ENCODE peak calls at places on chromosomes 11 and 22, in nine cellular contexts. L is suprapubic skin; H is Panc1; R is heart left ventricle; Y is MM.1S; F is fibroblast of mammary gland; C is fibroblast of the aortic adventitia; A is CD8-positive, alpha-beta T cell; Z is left ventricle myocardium inferior. U is an unnamed sample.

GRCh38 chr11:114291847-114292680 is 4.1 kb upstream of the NNMT start:
- DNase-seq in L (no peak), A (no peak), H (no peak), Y (peak; percentile 23), Z (no peak), F (peak; percentile 84), R (no peak), C (peak; percentile 92), U (peak; percentile 55)

GRCh38 chr11:120511804-120512726 is 517 bp downstream of the GRIK4 start:
- DNase-seq in Z (no peak), A (no peak), Y (no peak), L (no peak), F (no peak), H (no peak), C (no peak), R (no peak), U (no peak)

GRCh38 chr11:10418259-10418949 is 36.7 kb upstream of the AMPD3 start:
- DNase-seq in Z (no peak), R (no peak), F (peak; percentile 59), A (no peak), L (no peak), Y (no peak), C (peak; percentile 58), H (no peak), U (no peak)

GRCh38 chr11:35163209-35163608 is 24.2 kb downstream of the CD44 start:
- DNase-seq in Y (no peak), L (no peak), H (no peak), R (no peak), F (no peak), A (no peak), C (no peak), Z (no peak), U (no peak)

GRCh38 chr11:103532133-103532788 is 423.0 kb downstream of the DYNC2H1 start:
- DNase-seq in F (peak; percentile 82), L (no peak), R (no peak), H (no peak), C (peak; percentile 85), Z (no peak), Y (no peak), A (no peak), U (peak; percentile 67)

GRCh38 chr11:117572129-117572528 is 224.9 kb downstream of the DSCAML1 start:
- DNase-seq in L (peak; percentile 11), C (no peak), H (no peak), F (no peak), Z (no peak), A (no peak), Y (no peak), R (no peak), U (no peak)

GRCh38 chr22:28942801-28943500 is 59.6 kb downstream of the ZNRF3 start:
- DNase-seq in R (no peak), Y (no peak), F (no peak), C (no peak), Z (no peak), A (no peak), H (no peak), L (no peak), U (no peak)

GRCh38 chr11:134975866-134976265 is 563.8 kb upstream of the B3GAT1 start:
- DNase-seq in L (no peak), A (no peak), C (no peak), Y (no peak), Z (no peak), H (no peak), R (no peak), F (no peak), U (no peak)

GRCh38 chr11:13040969-13041561 is 31.9 kb downstream of the RASSF10 start:
- DNase-seq in Z (no peak), C (no peak), A (no peak), F (no peak), L (no peak), Y (no peak), R (no peak), H (no peak), U (peak; percentile 42)

GRCh38 chr22:37316875-37317371 is 34.6 kb downstream of the CYTH4 start:
- DNase-seq in F (peak; percentile 87), A (peak; percentile 62), Z (peak; percentile 69), L (peak; percentile 58), Y (peak; percentile 57), R (peak; percentile 76), H (peak; percentile 58), C (peak; percentile 89), U (peak; percentile 92)

GRCh38 chr11:44950625-44951472 is at the start of gene TP53I11:
- DNase-seq in R (peak; percentile 91), L (peak; percentile 86), A (peak; percentile 40), Z (peak; percentile 88), C (peak; percentile 56), F (peak; percentile 57), H (no peak), Y (peak; percentile 52), U (peak; percentile 20)

GRCh38 chr22:23856721-23857605 is 712 bp upstream of the SLC2A11 start:
- DNase-seq in A (no peak), C (peak; percentile 56), H (no peak), L (no peak), Y (peak; percentile 49), R (peak; percentile 56), F (peak; percentile 29), Z (no peak), U (peak; percentile 47)

GRCh38 chr11:115321602-115322289 is 182.5 kb downstream of the CADM1 start:
- DNase-seq in A (no peak), F (no peak), R (no peak), H (no peak), C (no peak), Y (no peak), L (no peak), Z (no peak), U (no peak)

GRCh38 chr22:34917239-34917638 is 148.7 kb upstream of the ISX start:
- DNase-seq in C (no peak), L (no peak), F (no peak), A (no peak), R (no peak), Z (no peak), Y (no peak), H (no peak), U (no peak)
- H3K4me3 ChIP-seq in C (no peak overlapping the region), L (no peak overlapping the region), F (no peak overlapping the region), A (no peak overlapping the region), R (no peak overlapping the region), Z (no peak overlapping the region), Y (no peak overlapping the region), H (no peak overlapping the region), U (no peak overlapping the region)

GRCh38 chr11:77198440-77198849 is 70.4 kb downstream of the MYO7A start:
- DNase-seq in Y (no peak), C (no peak), A (no peak), Z (no peak), L (peak; percentile 50), R (peak; percentile 18), F (peak; percentile 23), H (no peak), U (peak; percentile 23)
- TF ChIP-seq CTCF in Y (peak; percentile 32), C (peak; percentile 25), A (no peak), Z (no peak), L (no peak), R (peak; percentile 24), F (peak; percentile 39), H (no peak), U (peak; percentile 22)

GRCh38 chr11:122837528-122838346 is 563 bp upstream of the CRTAM start:
- DNase-seq in H (no peak), A (no peak), C (no peak), L (no peak), Y (no peak), F (no peak), R (no peak), Z (no peak), U (no peak)

GRCh38 chr11:122833133-122833470 is 5.2 kb upstream of the CRTAM start:
- DNase-seq in A (no peak), C (no peak), R (no peak), Y (no peak), H (no peak), L (no peak), F (no peak), Z (no peak), U (no peak)

GRCh38 chr11:122834065-122834464 is 4.2 kb upstream of the CRTAM start:
- DNase-seq in R (no peak), Z (no peak), C (no peak), Y (no peak), A (no peak), H (no peak), L (no peak), F (no peak), U (no peak)

DNA sequence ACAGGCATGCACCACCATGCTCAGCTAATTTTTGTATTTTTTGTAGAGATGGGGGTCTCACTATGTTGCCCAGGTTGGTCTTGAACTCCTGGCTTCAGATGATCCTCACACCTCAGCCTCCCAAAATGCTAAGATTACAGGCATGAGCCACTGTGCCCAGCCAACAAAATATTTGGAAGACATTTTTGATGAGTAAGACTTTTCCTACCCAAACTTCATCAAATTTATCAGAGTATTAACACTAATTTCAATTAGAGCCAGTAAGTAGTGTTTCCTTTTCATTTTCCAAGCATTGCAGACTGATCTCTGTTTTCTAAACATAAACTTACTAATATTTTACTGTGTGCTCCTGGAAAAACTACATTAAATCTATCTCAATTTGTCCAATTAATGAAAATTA is 1.4 kb upstream of the CRTAM start:
- DNase-seq in R (no peak), C (no peak), F (no peak), L (no peak), A (no peak), Z (no peak), Y (no peak), H (no peak), U (no peak)
- H3K4me3 ChIP-seq in R (no peak overlapping the region), C (no peak overlapping the region), F (no peak overlapping the region), L (no peak overlapping the region), A (no peak overlapping the region), Z (no peak overlapping the region), Y (no peak overlapping the region), H (no peak overlapping the region), U (no peak overlapping the region)

GRCh38 chr11:46447544-46447943 is 56.0 kb upstream of the CHRM4 start:
- DNase-seq in A (no peak), H (no peak), F (no peak), Z (no peak), L (no peak), C (no peak), Y (no peak), R (no peak), U (no peak)

GRCh38 chr11:46445887-46446286 is 54.3 kb upstream of the CHRM4 start:
- DNase-seq in R (no peak), L (no peak), C (no peak), A (no peak), H (no peak), F (no peak), Z (no peak), Y (no peak), U (no peak)

GRCh38 chr11:46445192-46445591 is 53.6 kb upstream of the CHRM4 start:
- DNase-seq in A (no peak), F (no peak), C (no peak), Y (no peak), Z (no peak), H (no peak), L (no peak), R (no peak), U (no peak)

GRCh38 chr11:46444305-46444704 is 52.7 kb upstream of the CHRM4 start:
- DNase-seq in F (no peak), Z (no peak), H (no peak), R (no peak), A (no peak), C (no peak), Y (no peak), L (no peak), U (no peak)

DNA sequence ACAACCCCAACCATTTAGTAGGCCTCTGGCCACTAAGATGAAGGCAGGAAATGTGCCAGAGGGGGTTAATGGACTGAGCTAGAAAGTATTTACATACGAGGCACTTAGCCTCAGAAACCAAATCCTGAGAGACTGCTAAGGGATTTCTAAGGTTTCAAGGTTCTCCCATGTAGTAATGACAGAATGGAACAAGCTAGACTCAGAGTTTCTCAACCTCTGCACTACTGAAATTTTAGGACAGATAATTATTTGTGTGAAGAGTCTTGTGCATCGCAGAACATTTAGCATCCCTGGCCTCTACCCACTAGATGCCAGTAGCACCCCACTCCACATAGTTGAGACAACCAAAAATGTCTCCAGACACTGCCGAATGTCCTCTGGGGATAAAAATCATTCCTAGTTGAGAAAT is 54.8 kb upstream of the CHRM4 start:
- DNase-seq in L (no peak), H (no peak), A (no peak), Z (no peak), C (peak; percentile 35), Y (no peak), R (no peak), F (peak; percentile 28), U (no peak)
- TF ChIP-seq CTCF in L (no peak), H (peak; percentile 21), A (no peak), Z (peak; percentile 28), C (peak; percentile 26), Y (no peak), R (no peak), F (peak; percentile 18), U (peak; percentile 25)